ENCODE peak calls at places on chromosomes 3 and 15, in four cellular contexts. W, K, B and S are unnamed samples.

GRCh38 chr3:32292085-32292796 is 53.8 kb downstream of the CMTM8 start:
- DNase-seq in K (no peak), W (no peak), B (no peak), S (no peak)

GRCh38 chr3:29668233-29668632 is 387.4 kb downstream of the RBMS3 start:
- DNase-seq in W (no peak), B (no peak), K (no peak), S (no peak)

GRCh38 chr3:53346514-53346913 is 829 bp downstream of the DCP1A start:
- DNase-seq in B (no peak), K (no peak), W (peak; percentile 37), S (peak; percentile 76)

GRCh38 chr3:165339753-165340152 is 143.6 kb upstream of the SLITRK3 start:
- DNase-seq in K (peak; percentile 4), W (no peak), B (no peak), S (peak; percentile 22)

GRCh38 chr15:40427188-40427587 is 13.6 kb upstream of the BAHD1 start:
- DNase-seq in K (no peak), W (no peak), B (no peak), S (no peak)

GRCh38 chr15:73697033-73697467 is 12.9 kb downstream of the CD276 start:
- DNase-seq in K (peak; percentile 95), W (no peak), B (peak; percentile 76), S (peak; percentile 96)

GRCh38 chr3:36058404-36059035 is 321.8 kb upstream of the STAC start:
- DNase-seq in B (no peak), W (no peak), K (no peak), S (no peak)

GRCh38 chr15:82847703-82848102 is 38.3 kb downstream of the WHAMM start:
- DNase-seq in W (no peak), B (no peak), K (peak; percentile 24), S (peak; percentile 14)

GRCh38 chr3:124316034-124316287 is 324.0 kb upstream of the ROPN1 start:
- DNase-seq in W (no peak), B (no peak), K (no peak), S (no peak)

GRCh38 chr15:52186651-52187486 is 4.3 kb downstream of the GNB5 start:
- DNase-seq in W (no peak), B (no peak), K (no peak), S (no peak)

GRCh38 chr15:70266412-70267089 is 168.8 kb upstream of the TLE3 start:
- DNase-seq in W (no peak), B (no peak), K (no peak), S (no peak)

GRCh38 chr3:141812091-141812490 is 48.9 kb downstream of the GRK7 start:
- DNase-seq in K (no peak), B (no peak), W (no peak), S (no peak)

GRCh38 chr3:130849111-130849552 is 44.8 kb upstream of the ATP2C1 start:
- DNase-seq in B (no peak), W (no peak), K (no peak), S (no peak)

GRCh38 chr3:100368421-100368820 is 32.5 kb downstream of the TOMM70 start:
- DNase-seq in B (no peak), W (no peak), K (no peak), S (no peak)

GRCh38 chr15:93413745-93414144 is 324.7 kb upstream of the RGMA start:
- DNase-seq in K (no peak), W (no peak), B (no peak), S (no peak)

GRCh38 chr3:171805687-171806086 is 4.6 kb downstream of the PLD1 start:
- DNase-seq in K (no peak), B (no peak), W (no peak), S (no peak)

GRCh38 chr3:194905696-194906095 is 220.0 kb downstream of the FAM43A start:
- DNase-seq in W (no peak), B (no peak), K (peak; percentile 31), S (peak; percentile 66)

GRCh38 chr3:197216914-197217313 is 81.5 kb downstream of the DLG1 start:
- DNase-seq in W (no peak), K (peak; percentile 54), B (no peak), S (no peak)
- H2AFZ ChIP-seq in W (no peak overlapping the region), K (no peak overlapping the region), B (no peak overlapping the region), S (no peak overlapping the region)

DNA sequence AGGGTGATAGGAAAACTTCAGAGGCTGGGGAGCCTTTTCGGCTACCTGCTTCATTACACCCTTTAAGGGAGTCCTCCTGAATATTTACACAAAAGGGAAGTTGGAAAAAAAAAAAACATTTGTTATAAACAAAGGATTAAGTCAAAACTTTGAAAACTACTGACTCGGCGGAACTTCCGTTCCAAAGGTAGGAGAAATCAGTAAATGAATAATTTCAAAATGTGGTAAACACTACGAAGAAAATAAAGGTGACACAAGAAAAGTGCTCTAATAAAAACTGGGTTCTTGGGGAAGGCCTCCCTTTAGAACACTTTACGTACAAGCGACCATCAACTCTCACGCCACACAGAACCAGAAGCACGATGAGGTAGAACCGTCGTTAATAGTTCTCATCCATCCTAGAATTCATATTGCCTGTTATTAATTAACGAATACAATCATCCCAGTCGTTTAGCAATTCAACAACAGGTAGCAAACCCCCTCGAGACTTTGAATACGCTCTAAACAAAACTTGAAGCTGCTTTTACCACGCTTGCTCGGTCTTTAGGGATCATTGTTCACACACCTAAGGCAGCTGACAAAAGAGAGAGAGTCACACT is 867 bp downstream of the SMARCC1 start:
- DNase-seq in W (peak; percentile 37), K (peak; percentile 32), B (no peak), S (peak; percentile 64)
- H2AK5ac ChIP-seq in W (peak overlapping the region; percentile 97), K (peak overlapping the region; percentile 89), B (no peak overlapping the region), S (peak overlapping the region; percentile 36)

DNA sequence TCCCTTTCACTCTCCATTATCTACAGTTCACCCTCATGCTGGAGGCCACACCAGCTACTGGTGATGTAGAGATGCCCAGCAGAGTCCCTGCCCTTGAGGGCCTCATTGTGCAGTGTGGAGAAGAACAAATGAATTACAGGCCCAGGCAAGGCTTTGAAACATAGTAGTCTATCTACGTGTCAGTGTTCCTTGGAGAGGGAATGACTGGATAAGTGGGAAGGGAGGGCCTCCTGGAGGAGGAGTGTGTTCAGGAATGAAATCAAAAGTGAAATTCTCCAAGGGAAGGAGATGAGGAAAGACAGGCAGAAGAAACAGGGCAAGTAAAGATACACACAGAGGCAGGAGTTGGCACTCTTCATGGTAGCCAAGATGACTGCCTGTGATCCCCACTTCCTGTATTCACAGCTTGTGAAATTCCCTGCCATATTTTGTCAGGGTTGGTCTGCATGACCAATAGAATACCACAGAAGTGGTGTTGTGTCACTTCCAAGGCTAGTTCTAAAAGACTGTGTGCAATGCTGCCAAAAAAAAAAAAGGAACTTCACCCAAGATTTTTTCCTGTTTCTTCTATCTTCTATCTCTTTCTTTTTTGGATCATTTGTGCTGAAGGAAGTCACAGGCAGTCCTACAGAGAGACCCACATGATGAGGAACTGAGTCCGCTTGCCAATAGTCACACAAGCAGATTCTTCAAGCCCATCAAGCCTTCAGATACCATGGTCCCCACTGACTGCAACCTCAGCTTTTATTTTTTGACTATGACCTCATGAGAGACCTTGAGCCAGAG is 17.9 kb upstream of the RAF1 start:
- DNase-seq in K (peak; percentile 78), B (no peak), W (no peak), S (peak; percentile 76)
- H2AFZ ChIP-seq in K (peak overlapping the region; percentile 81), B (no peak overlapping the region), W (peak overlapping the region; percentile 5), S (peak overlapping the region; percentile 36)

GRCh38 chr15:61025283-61025682 is 203.8 kb downstream of the RORA start:
- DNase-seq in B (no peak), W (no peak), K (peak; percentile 70), S (no peak)
- H2AK5ac ChIP-seq in B (no peak overlapping the region), W (no peak overlapping the region), K (no peak overlapping the region), S (no peak overlapping the region)